ENCODE peak calls at places on chromosomes 7 and 10, in six cellular contexts. W is PC-9, X is sigmoid colon, O is fibroblast of lung, B is dorsolateral prefrontal cortex, P is OCI-LY7. K is an unnamed sample.

GRCh38 chr10:19144206-19144605 is 95.6 kb downstream of the MALRD1 start:
- DNase-seq in B (no peak), W (no peak), P (no peak), O (no peak), X (no peak), K (no peak)

GRCh38 chr10:43210556-43210955 is 56.3 kb downstream of the RASGEF1A start:
- DNase-seq in W (no peak), X (peak), O (no peak), B (peak), P (no peak), K (no peak)

GRCh38 chr10:43749145-43749576 is 100.5 kb upstream of the ZNF32 start:
- DNase-seq in B (no peak), W (no peak), P (no peak), O (no peak), X (no peak), K (no peak)

GRCh38 chr10:5525581-5526271 is 965 bp downstream of the CALML3 start:
- DNase-seq in B (no peak), P (no peak), W (no peak), O (peak), X (peak), K (no peak)

GRCh38 chr10:75971402-75972211 is 540.2 kb downstream of the LRMDA start:
- DNase-seq in W (no peak), P (no peak), O (peak), B (no peak), X (no peak), K (no peak)

GRCh38 chr10:113539789-113540188 is 13.1 kb upstream of the HABP2 start:
- DNase-seq in P (no peak), X (no peak), B (no peak), O (peak), W (no peak), K (no peak)

GRCh38 chr7:47452295-47452694 is 129.6 kb downstream of the TNS3 start:
- DNase-seq in W (no peak), P (no peak), B (no peak), O (no peak), X (no peak), K (no peak)

GRCh38 chr7:77549103-77549870 is 12.2 kb downstream of the PTPN12 start:
- DNase-seq in X (no peak), W (no peak), O (no peak), B (no peak), P (no peak), K (no peak)

GRCh38 chr10:59019603-59020002 is 156.8 kb upstream of the PHYHIPL start:
- DNase-seq in P (no peak), O (peak), B (no peak), W (no peak), X (no peak), K (no peak)

GRCh38 chr7:128912281-128912680 is 1.8 kb upstream of the KCP start:
- DNase-seq in O (no peak), W (no peak), B (no peak), X (peak), P (no peak), K (no peak)

GRCh38 chr7:98870071-98870651 is 347 bp upstream of the TMEM130 start:
- DNase-seq in B (peak), O (peak), P (peak), X (peak), W (peak), K (peak)

GRCh38 chr7:143322646-143323343 is 6.9 kb downstream of the CLCN1 start:
- DNase-seq in P (no peak), W (no peak), B (no peak), X (no peak), O (no peak), K (no peak)

GRCh38 chr10:58305821-58306220 is 29.0 kb upstream of the UBE2D1 start:
- DNase-seq in W (no peak), P (no peak), B (no peak), O (no peak), X (no peak), K (no peak)

GRCh38 chr10:37582237-37582636 is 275.2 kb downstream of the ZNF248 start:
- DNase-seq in W (no peak), B (no peak), X (no peak), O (no peak), P (no peak), K (no peak)

GRCh38 chr10:84987039-84987438 is 658.6 kb downstream of the CCSER2 start:
- DNase-seq in W (no peak), O (no peak), X (no peak), P (no peak), B (no peak), K (no peak)

GRCh38 chr7:43112088-43112940 is at the start of gene HECW1:
- DNase-seq in B (peak), P (no peak), X (no peak), O (no peak), W (no peak), K (peak)

GRCh38 chr7:112103246-112103645 is 103.0 kb downstream of the DOCK4 start:
- DNase-seq in B (no peak), X (no peak), O (peak), W (no peak), P (no peak), K (no peak)

GRCh38 chr7:83005410-83005809 is 157.3 kb downstream of the PCLO start:
- DNase-seq in P (peak), X (no peak), B (no peak), O (peak), W (no peak), K (no peak)

GRCh38 chr7:21771906-21772610 is 173.6 kb downstream of the CDCA7L start:
- DNase-seq in O (no peak), B (no peak), P (no peak), X (no peak), W (no peak), K (no peak)

GRCh38 chr10:42960491-42961155 is 116.2 kb upstream of the RET start:
- DNase-seq in P (no peak), W (peak), B (no peak), X (peak), O (peak), K (no peak)

GRCh38 chr7:924541-925231 is 29.8 kb downstream of the ADAP1 start:
- DNase-seq in O (peak), X (peak), P (no peak), B (peak), W (no peak), K (no peak)

GRCh38 chr7:3068568-3068967 is 24.9 kb upstream of the CARD11 start:
- DNase-seq in B (no peak), P (no peak), X (no peak), W (no peak), O (no peak), K (no peak)

GRCh38 chr10:86642499-86642898 is 11.8 kb upstream of the OPN4 start:
- DNase-seq in W (no peak), B (no peak), X (no peak), P (no peak), O (peak), K (no peak)

GRCh38 chr7:41047192-41047591 is 655.7 kb downstream of the INHBA start:
- DNase-seq in P (no peak), O (no peak), B (no peak), W (no peak), X (no peak), K (no peak)

GRCh38 chr7:41045556-41046123 is 657.2 kb downstream of the INHBA start:
- DNase-seq in B (no peak), O (no peak), X (no peak), W (peak), P (peak), K (no peak)

GRCh38 chr7:41046778-41047177 is 656.1 kb downstream of the INHBA start:
- DNase-seq in W (no peak), B (no peak), X (no peak), P (no peak), O (no peak), K (no peak)

GRCh38 chr7:41047789-41048191 is 655.1 kb downstream of the INHBA start:
- DNase-seq in O (peak), W (peak), P (no peak), B (no peak), X (no peak), K (no peak)

GRCh38 chr7:41046221-41046761 is 656.6 kb downstream of the INHBA start:
- DNase-seq in P (no peak), O (peak), W (no peak), B (no peak), X (no peak), K (no peak)
- H3K27ac ChIP-seq in P (no peak), O (peak), W (no peak), B (no peak), X (no peak), K (no peak)

DNA sequence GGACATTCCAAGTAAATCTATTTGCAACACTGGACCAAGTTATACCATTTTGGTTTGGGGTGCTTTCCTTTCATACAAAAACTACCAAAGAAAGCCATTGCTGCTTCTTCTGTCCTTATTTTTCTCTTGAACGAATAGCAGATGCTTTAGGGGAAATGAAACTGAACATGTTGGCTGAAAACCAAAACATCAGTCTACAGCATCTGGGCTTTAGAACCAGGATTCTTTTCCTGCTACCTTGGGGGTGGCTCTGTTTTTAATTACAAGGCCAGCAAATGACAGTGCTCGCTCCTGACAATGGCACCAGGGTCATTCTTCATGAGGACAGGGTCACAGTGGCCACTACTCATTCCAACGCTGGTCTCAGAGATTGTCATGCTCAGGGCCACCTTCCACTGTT is 80.3 kb downstream of the WDR11 start:
- DNase-seq in P (no peak), W (no peak), O (no peak), X (no peak), B (no peak), K (no peak)
- H3K27ac ChIP-seq in P (no peak), W (no peak), O (no peak), X (no peak), B (no peak), K (no peak)

GRCh38 chr10:14611971-14612693 is 162.6 kb downstream of the FAM107B start:
- DNase-seq in P (no peak), X (no peak), O (no peak), W (no peak), B (no peak), K (no peak)

GRCh38 chr10:14613570-14613918 is 161.2 kb downstream of the FAM107B start:
- DNase-seq in X (no peak), B (no peak), W (no peak), P (no peak), O (no peak), K (no peak)

GRCh38 chr10:14616465-14616864 is 158.2 kb downstream of the FAM107B start:
- DNase-seq in B (no peak), P (no peak), X (no peak), W (no peak), O (no peak), K (no peak)

GRCh38 chr10:14609178-14609577 is 165.5 kb downstream of the FAM107B start:
- DNase-seq in P (no peak), B (no peak), W (no peak), O (no peak), X (no peak), K (no peak)

GRCh38 chr10:14612873-14613569 is 161.7 kb downstream of the FAM107B start:
- DNase-seq in B (no peak), P (no peak), X (no peak), O (no peak), W (no peak), K (no peak)
- H3K27ac ChIP-seq in B (no peak), P (no peak), X (no peak), O (no peak), W (no peak), K (no peak)

GRCh38 chr10:28280652-28281051 is 22.2 kb downstream of the MPP7 start:
- DNase-seq in B (no peak), X (no peak), O (peak), P (no peak), W (no peak), K (no peak)

GRCh38 chr10:28283251-28283650 is 19.6 kb downstream of the MPP7 start:
- DNase-seq in P (no peak), X (no peak), B (no peak), O (no peak), W (no peak), K (no peak)

GRCh38 chr10:28279878-28280277 is 23.0 kb downstream of the MPP7 start:
- DNase-seq in B (no peak), O (no peak), P (no peak), W (no peak), X (no peak), K (no peak)

GRCh38 chr10:28282341-28282740 is 20.5 kb downstream of the MPP7 start:
- DNase-seq in B (no peak), W (no peak), P (peak), O (no peak), X (no peak), K (no peak)

GRCh38 chr10:28281726-28282325 is 21.0 kb downstream of the MPP7 start:
- DNase-seq in P (peak), X (no peak), W (no peak), O (no peak), B (no peak), K (no peak)
- H3K27ac ChIP-seq in P (peak), X (peak), W (no peak), O (no peak), B (no peak), K (no peak)

GRCh38 chr7:116546916-116547315 is 22.1 kb downstream of the CAV1 start:
- DNase-seq in P (no peak), X (no peak), W (no peak), O (peak), B (no peak), K (no peak)
- H3K27ac ChIP-seq in P (no peak), X (peak), W (no peak), O (peak), B (no peak), K (no peak)

GRCh38 chr10:79380125-79380917 is 33.1 kb downstream of the PPIF start:
- DNase-seq in W (no peak), P (no peak), X (peak), O (no peak), B (peak), K (no peak)
- H3K27ac ChIP-seq in W (no peak), P (no peak), X (peak), O (peak), B (peak), K (peak)